ENCODE peak calls at places on chromosomes 4 and X, in four cellular contexts. A, D, J and K are unnamed samples.

GRCh38 chr4:38856524-38857337 is at the start of gene TLR6:
- DNase-seq in A (peak; percentile 95), J (peak; percentile 91), D (peak; percentile 51), K (no peak)

GRCh38 chr4:13938299-13938698 is 310.8 kb upstream of the BOD1L1 start:
- DNase-seq in A (no peak), J (no peak), D (no peak), K (no peak)

GRCh38 chr4:80276922-80277321 is 10.5 kb downstream of the FGF5 start:
- DNase-seq in D (no peak), A (no peak), J (no peak), K (no peak)

GRCh38 chr4:79913581-79913980 is 159.4 kb downstream of the ANTXR2 start:
- DNase-seq in D (no peak), J (peak; percentile 21), A (no peak), K (no peak)

GRCh38 chrX:134717698-134718328 is 59.5 kb upstream of the PLAC1 start:
- DNase-seq in A (no peak), J (no peak), D (no peak), K (no peak)

GRCh38 chr4:78672441-78672815 is 103.7 kb upstream of the BMP2K start:
- DNase-seq in J (no peak), A (no peak), D (no peak), K (no peak)

GRCh38 chr4:153233761-153234371 is 29.6 kb downstream of the TRIM2 start:
- DNase-seq in A (no peak), J (peak; percentile 43), D (no peak), K (no peak)

GRCh38 chrX:104618106-104618895 is 52.3 kb downstream of the IL1RAPL2 start:
- DNase-seq in J (no peak), D (no peak), A (no peak), K (no peak)

GRCh38 chrX:150486011-150486410 is 82.4 kb upstream of the MTM1 start:
- DNase-seq in J (peak; percentile 66), D (peak; percentile 45), A (peak; percentile 71), K (peak; percentile 28)

GRCh38 chrX:41333994-41334865 is at the start of gene DDX3X:
- DNase-seq in A (peak; percentile 93), J (peak; percentile 94), D (peak; percentile 69), K (peak; percentile 52)

GRCh38 chr4:142567620-142568451 is 278.3 kb downstream of the INPP4B start:
- DNase-seq in J (no peak), A (peak; percentile 56), D (no peak), K (no peak)

GRCh38 chr4:94880976-94881375 is 123.2 kb downstream of the BMPR1B start:
- DNase-seq in D (no peak), A (no peak), J (no peak), K (no peak)

GRCh38 chrX:2974946-2975345 is 31.4 kb upstream of the ARSH start:
- DNase-seq in D (no peak), A (no peak), J (no peak), K (no peak)

GRCh38 chr4:81130569-81130968 is 84.5 kb downstream of the PRKG2 start:
- DNase-seq in D (no peak), A (no peak), J (no peak), K (no peak)

GRCh38 chrX:11619426-11619825 is 46.3 kb downstream of the ARHGAP6 start:
- DNase-seq in J (no peak), A (no peak), D (no peak), K (no peak)

GRCh38 chrX:87728024-87728423 is 210.4 kb downstream of the KLHL4 start:
- DNase-seq in D (no peak), J (no peak), A (no peak), K (no peak)

GRCh38 chrX:15301924-15302323 is 13.5 kb downstream of the ASB11 start:
- DNase-seq in A (no peak), D (no peak), J (peak; percentile 52), K (no peak)

GRCh38 chr4:25896782-25897539 is 17.1 kb upstream of the SMIM20 start:
- DNase-seq in D (no peak), J (no peak), A (no peak), K (no peak)

GRCh38 chrX:119127643-119128042 is at the start of gene KIAA1210:
- DNase-seq in J (no peak), D (no peak), A (no peak), K (no peak)